ENCODE peak calls at places on chromosomes 7 and 10, in five cellular contexts. U is AG20443; J is CD8-positive, alpha-beta memory T cell; F is HCEC 1CT; S is NCI-H1105 treated with DMSO at 0.1 percent for 48 hours. O is an unnamed sample.

GRCh38 chr10:74937446-74937935 is 111.1 kb downstream of the KAT6B start:
- DNase-seq in U (no peak), J (no peak), F (no peak), S (no peak), O (no peak)

GRCh38 chr7:131110294-131111080 is 217.2 kb upstream of the MKLN1 start:
- DNase-seq in U (peak), J (no peak), F (peak), S (no peak), O (peak)

GRCh38 chr7:67825356-67825755 is 828.7 kb downstream of the TYW1 start:
- DNase-seq in U (no peak), J (no peak), F (no peak), S (no peak), O (no peak)

GRCh38 chr7:115642194-115642593 is 388.4 kb downstream of the TFEC start:
- DNase-seq in U (no peak), J (no peak), F (no peak), S (no peak), O (no peak)

GRCh38 chr7:30562498-30562897 is 32.2 kb upstream of the GARS1 start:
- DNase-seq in U (no peak), J (no peak), F (peak), S (peak), O (peak)

GRCh38 chr10:86375204-86375603 is 8.6 kb upstream of the GRID1 start:
- DNase-seq in U (no peak), J (no peak), F (no peak), S (no peak), O (no peak)

GRCh38 chr7:30869794-30870491 is 41.7 kb upstream of the AQP1 start:
- DNase-seq in U (no peak), J (no peak), F (no peak), S (peak), O (no peak)

GRCh38 chr7:134365341-134366054 is 48.8 kb upstream of the SLC35B4 start:
- DNase-seq in U (peak), J (no peak), F (peak), S (no peak), O (no peak)

GRCh38 chr10:57026307-57026706 is 665.2 kb upstream of the ZWINT start:
- DNase-seq in U (no peak), J (no peak), F (no peak), S (no peak), O (no peak)

GRCh38 chr10:129467346-129468119 is 492 bp downstream of the MGMT start:
- DNase-seq in U (peak), J (no peak), F (no peak), S (no peak), O (no peak)

GRCh38 chr10:71234970-71235681 is 22.8 kb downstream of the UNC5B start:
- DNase-seq in U (peak), J (no peak), F (no peak), S (no peak), O (peak)

GRCh38 chr10:9781681-9782080 is 1236.0 kb upstream of the CELF2 start:
- DNase-seq in U (peak), J (no peak), F (peak), S (no peak), O (peak)

GRCh38 chr7:98831641-98832221 is 38.1 kb downstream of the TMEM130 start:
- DNase-seq in U (no peak), J (no peak), F (peak), S (no peak), O (peak)

GRCh38 chr7:25624001-25624400 is 395.7 kb upstream of the NPVF start:
- DNase-seq in U (no peak), J (no peak), F (no peak), S (no peak), O (no peak)

GRCh38 chr10:22712959-22713852 is 1.2 kb downstream of the PIP4K2A start:
- DNase-seq in U (peak), J (peak), F (peak), S (no peak), O (peak)

GRCh38 chr7:1085910-1086421 is 1.9 kb upstream of the GPER1 start:
- DNase-seq in U (peak), J (no peak), F (peak), S (no peak), O (peak)

GRCh38 chr10:70487824-70488223 is 9.3 kb downstream of the PALD1 start:
- DNase-seq in U (no peak), J (no peak), F (no peak), S (no peak), O (no peak)

GRCh38 chr10:125343118-125343752 is 182.9 kb upstream of the CTBP2 start:
- DNase-seq in U (peak), J (no peak), F (peak), S (no peak), O (peak)

GRCh38 chr10:24873281-24873683 is 79.1 kb downstream of the PRTFDC1 start:
- DNase-seq in U (peak), J (no peak), F (peak), S (no peak), O (peak)